ENCODE peak calls at places on chromosome 16, in five cellular contexts. B is tibial nerve, U is GM23338, T is neural progenitor cell, X is psoas muscle. K is an unnamed sample.
A peak's percentile ranks its signal among the peaks of the same experiment; 100 is the strongest.

GRCh38 chr16:1828645-1829410 is 1.8 kb downstream of the FAHD1 start:
- DNase-seq in B (no peak), U (no peak), T (no peak), X (no peak), K (no peak)

GRCh38 chr16:82769845-82770244 is 143.1 kb downstream of the CDH13 start:
- DNase-seq in B (peak; percentile 24), U (no peak), T (no peak), X (peak; percentile 22), K (no peak)

GRCh38 chr16:78523212-78523995 is 423.9 kb downstream of the WWOX start:
- DNase-seq in B (no peak), U (no peak), T (no peak), X (no peak), K (no peak)

GRCh38 chr16:12758670-12759558 is 44.8 kb downstream of the CPPED1 start:
- DNase-seq in B (no peak), U (no peak), T (no peak), X (no peak), K (no peak)

GRCh38 chr16:84841787-84842300 is 22.1 kb downstream of the CRISPLD2 start:
- DNase-seq in B (no peak), U (peak; percentile 95), T (peak; percentile 41), X (no peak), K (no peak)

GRCh38 chr16:25192096-25192495 is 24.7 kb upstream of the AQP8 start:
- DNase-seq in B (no peak), U (no peak), T (no peak), X (no peak), K (no peak)

GRCh38 chr16:51755039-51755501 is 604.0 kb upstream of the SALL1 start:
- DNase-seq in B (no peak), U (peak; percentile 47), T (peak; percentile 36), X (no peak), K (no peak)

GRCh38 chr16:281660-282249 is 1.2 kb upstream of the PDIA2 start:
- DNase-seq in B (no peak), U (no peak), T (no peak), X (no peak), K (no peak)

GRCh38 chr16:15855704-15856003 is 1.2 kb downstream of the MYH11 start:
- DNase-seq in B (no peak), U (no peak), T (no peak), X (no peak), K (no peak)

GRCh38 chr16:83995756-83996155 is 27.7 kb downstream of the NECAB2 start:
- DNase-seq in B (no peak), U (peak; percentile 88), T (peak; percentile 90), X (no peak), K (no peak)

GRCh38 chr16:84730406-84731106 is 30.8 kb downstream of the USP10 start:
- DNase-seq in B (peak; percentile 68), U (peak; percentile 71), T (no peak), X (peak; percentile 52), K (peak; percentile 80)

GRCh38 chr16:85422374-85423185 is 190.5 kb upstream of the GSE1 start:
- DNase-seq in B (no peak), U (peak; percentile 75), T (peak; percentile 74), X (no peak), K (no peak)

GRCh38 chr16:192686-193085 is 12.4 kb downstream of the HBQ1 start:
- DNase-seq in B (no peak), U (no peak), T (no peak), X (no peak), K (no peak)

GRCh38 chr16:80680839-80681238 is 123.6 kb downstream of the CDYL2 start:
- DNase-seq in B (no peak), U (no peak), T (no peak), X (no peak), K (no peak)
- H3K27ac ChIP-seq in B (no peak overlapping the region), U (no peak overlapping the region), T (no peak overlapping the region), X (no peak overlapping the region), K (no peak overlapping the region)

DNA sequence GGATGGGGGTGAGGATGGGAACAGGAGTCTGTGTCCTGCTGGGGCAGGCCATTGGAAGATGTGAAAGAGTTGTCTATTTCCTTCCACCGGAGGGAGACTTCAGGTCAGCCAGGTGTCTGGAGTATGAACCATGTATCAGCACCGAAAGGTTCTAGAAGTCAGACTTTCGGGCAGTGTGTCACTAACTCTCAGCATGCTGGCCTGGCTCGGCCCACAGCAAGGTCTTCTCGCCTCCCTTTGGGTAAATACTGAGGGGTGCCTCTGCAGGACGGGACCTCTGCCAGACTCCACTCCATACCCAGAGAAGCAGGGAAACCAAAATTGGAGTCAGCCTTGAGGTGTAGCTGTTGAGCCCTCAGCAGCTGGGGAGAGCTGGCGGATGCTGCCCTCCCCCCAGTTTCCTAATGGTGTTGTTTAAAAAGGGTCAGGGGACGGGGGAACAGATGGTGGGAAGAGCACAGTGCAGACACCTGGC is 507 bp downstream of the CIITA start:
- DNase-seq in B (no peak), U (peak; percentile 38), T (no peak), X (no peak), K (no peak)
- H3K4me3 ChIP-seq in B (peak overlapping the region; percentile 73), U (no peak overlapping the region), T (no peak overlapping the region), X (peak overlapping the region; percentile 73), K (no peak overlapping the region)

GRCh38 chr16:70434489-70435260 is 4.2 kb downstream of the ST3GAL2 start:
- DNase-seq in B (no peak), U (no peak), T (no peak), X (no peak), K (no peak)
- H3K4me1 ChIP-seq in B (peaks cover 86% of the 10 kb centered on the region), U (peaks cover 58% of the 10 kb centered on the region), T (peaks cover 35% of the 10 kb centered on the region), X (peaks cover 79% of the 10 kb centered on the region), K (peaks cover 60% of the 10 kb centered on the region)

DNA sequence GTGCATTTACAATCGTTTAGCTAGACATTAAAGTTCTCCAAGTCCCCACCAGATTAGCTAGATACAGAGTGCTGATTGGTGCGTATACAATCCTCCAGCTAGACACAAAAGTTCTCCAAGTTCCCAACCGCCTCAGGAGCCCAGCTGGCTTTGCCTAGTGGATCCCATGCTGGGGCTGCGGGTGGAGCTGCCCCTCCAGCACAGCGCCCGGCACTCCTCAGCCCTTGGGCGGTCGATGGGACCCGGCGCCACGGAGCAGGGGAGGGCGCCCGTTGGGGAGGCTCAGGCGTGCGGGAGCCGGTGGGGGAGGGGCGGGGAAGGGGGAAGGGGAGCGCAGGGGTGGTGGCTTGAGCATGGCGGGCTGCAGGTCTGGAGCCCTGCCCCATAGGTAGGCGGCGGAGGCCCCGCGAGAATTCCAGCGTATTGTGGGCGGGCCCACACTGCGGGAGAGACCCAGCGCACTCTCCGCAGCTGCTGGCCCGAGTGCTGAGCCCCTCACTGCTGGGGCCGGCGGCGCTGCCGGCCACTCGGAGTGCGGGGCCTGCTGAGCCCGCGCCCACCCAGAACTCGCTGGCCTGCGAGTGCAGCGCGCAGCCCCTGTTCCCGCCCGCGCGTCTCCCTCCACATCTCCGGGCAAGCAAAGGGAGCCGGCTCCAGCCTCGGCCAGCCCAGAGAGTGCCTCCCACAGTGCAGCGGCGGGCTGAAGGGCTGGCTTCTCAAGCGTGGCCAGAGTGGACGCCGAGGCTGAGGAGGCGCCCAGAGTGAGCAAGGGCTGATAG is 907.5 kb downstream of the CDH8 start:
- DNase-seq in B (no peak), U (peak; percentile 61), T (no peak), X (no peak), K (no peak)
- H3K27ac ChIP-seq in B (no peak overlapping the region), U (no peak overlapping the region), T (no peak overlapping the region), X (no peak overlapping the region), K (no peak overlapping the region)

GRCh38 chr16:28210979-28211505 is 723 bp downstream of the XPO6 start:
- DNase-seq in B (peak; percentile 31), U (peak; percentile 58), T (peak; percentile 64), X (peak; percentile 80), K (peak; percentile 68)

GRCh38 chr16:28213396-28213795 is 1.6 kb upstream of the XPO6 start:
- DNase-seq in B (no peak), U (no peak), T (no peak), X (no peak), K (no peak)

GRCh38 chr16:28211758-28212531 is at the start of gene XPO6:
- DNase-seq in B (peak; percentile 93), U (peak; percentile 95), T (peak; percentile 97), X (peak; percentile 96), K (peak; percentile 93)

GRCh38 chr16:28210264-28210663 is 1.5 kb downstream of the XPO6 start:
- DNase-seq in B (no peak), U (no peak), T (no peak), X (no peak), K (no peak)

DNA sequence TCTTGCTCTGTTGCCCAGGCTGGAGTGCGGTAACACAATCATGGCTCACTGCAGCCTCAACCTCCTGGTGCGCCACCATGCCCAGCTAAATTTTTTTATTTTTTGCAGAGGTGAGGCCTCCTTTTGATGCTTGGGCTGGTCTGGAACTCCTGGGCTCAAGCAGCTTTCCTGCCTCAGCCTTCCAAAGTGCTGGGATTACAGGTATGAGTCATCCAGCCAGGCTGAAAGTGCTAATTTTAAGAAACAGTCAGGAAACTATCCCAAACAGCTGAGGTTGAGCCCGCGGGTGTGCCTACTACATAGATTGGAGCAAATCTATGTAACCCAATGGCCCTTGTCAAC is 738 bp upstream of the XPO6 start:
- DNase-seq in B (no peak), U (no peak), T (no peak), X (no peak), K (peak; percentile 48)
- H3K4me3 ChIP-seq in B (peak overlapping the region; percentile 91), U (peak overlapping the region; percentile 51), T (peak overlapping the region; percentile 72), X (peak overlapping the region; percentile 92), K (peak overlapping the region; percentile 93)

GRCh38 chr16:89485701-89486246 is 4.6 kb downstream of the ANKRD11 start:
- DNase-seq in B (no peak), U (no peak), T (no peak), X (no peak), K (no peak)
- H3K4me1 ChIP-seq in B (peaks cover 82% of the 10 kb centered on the region), U (peaks cover 76% of the 10 kb centered on the region), T (peaks cover 58% of the 10 kb centered on the region), X (peaks cover 81% of the 10 kb centered on the region), K (peaks cover 28% of the 10 kb centered on the region)

GRCh38 chr16:30903002-30903401 is 6.6 kb downstream of the CTF1 start:
- DNase-seq in B (no peak), U (no peak), T (no peak), X (no peak), K (no peak)

GRCh38 chr16:30900588-30900987 is 4.2 kb downstream of the CTF1 start:
- DNase-seq in B (no peak), U (no peak), T (no peak), X (no peak), K (no peak)

GRCh38 chr16:30899794-30900193 is 3.4 kb downstream of the CTF1 start:
- DNase-seq in B (no peak), U (no peak), T (no peak), X (no peak), K (no peak)

GRCh38 chr16:30902070-30902972 is 5.9 kb downstream of the CTF1 start:
- DNase-seq in B (peak; percentile 32), U (peak; percentile 71), T (peak; percentile 92), X (peak; percentile 74), K (peak; percentile 67)

GRCh38 chr16:30901201-30902069 is 5.0 kb downstream of the CTF1 start:
- DNase-seq in B (no peak), U (no peak), T (no peak), X (no peak), K (no peak)
- H3K27ac ChIP-seq in B (peak overlapping the region; percentile 90), U (no peak overlapping the region), T (no peak overlapping the region), X (peak overlapping the region; percentile 88), K (no peak overlapping the region)

K was measured in SJSA1.